ENCODE peak calls at places on chromosomes 5 and 9, in eight cellular contexts. One of them, this sample, is unnamed.

GRCh38 chr9:132459661-132460060 is 49.6 kb downstream of the CFAP77 start:
- DNase-seq in epithelial cell of esophagus: no peak
- DNase-seq in upper lobe of right lung: no peak
- DNase-seq in endothelial cell: no peak
- DNase-seq in endothelial cell of umbilical vein: no peak
- DNase-seq in GM10248: no peak
- DNase-seq in SK-N-SH: no peak
- DNase-seq in AG04450: no peak
- DNase-seq in this sample: no peak

GRCh38 chr5:157941616-157942015 is 82.7 kb upstream of the CLINT1 start:
- DNase-seq in epithelial cell of esophagus: no peak
- DNase-seq in upper lobe of right lung: no peak
- DNase-seq in endothelial cell: no peak
- DNase-seq in endothelial cell of umbilical vein: no peak
- DNase-seq in GM10248: no peak
- DNase-seq in SK-N-SH: no peak
- DNase-seq in AG04450: no peak
- DNase-seq in this sample: no peak

GRCh38 chr5:43161244-43161643 is 30.8 kb upstream of the NIM1K start:
- DNase-seq in epithelial cell of esophagus: no peak
- DNase-seq in upper lobe of right lung: no peak
- DNase-seq in endothelial cell: no peak
- DNase-seq in endothelial cell of umbilical vein: no peak
- DNase-seq in GM10248: no peak
- DNase-seq in SK-N-SH: no peak
- DNase-seq in AG04450: no peak
- DNase-seq in this sample: no peak

GRCh38 chr9:2991292-2991691 is 147.4 kb upstream of the PUM3 start:
- DNase-seq in epithelial cell of esophagus: no peak
- DNase-seq in upper lobe of right lung: no peak
- DNase-seq in endothelial cell: no peak
- DNase-seq in endothelial cell of umbilical vein: no peak
- DNase-seq in GM10248: no peak
- DNase-seq in SK-N-SH: no peak
- DNase-seq in AG04450: no peak
- DNase-seq in this sample: no peak

GRCh38 chr9:12863624-12864023 is 88.8 kb downstream of the LURAP1L start:
- DNase-seq in epithelial cell of esophagus: no peak
- DNase-seq in upper lobe of right lung: no peak
- DNase-seq in endothelial cell: no peak
- DNase-seq in endothelial cell of umbilical vein: no peak
- DNase-seq in GM10248: no peak
- DNase-seq in SK-N-SH: peak; percentile 9
- DNase-seq in AG04450: no peak
- DNase-seq in this sample: no peak

GRCh38 chr5:169576181-169576598 is 7.4 kb upstream of the SPDL1 start:
- DNase-seq in epithelial cell of esophagus: peak; percentile 84
- DNase-seq in upper lobe of right lung: no peak
- DNase-seq in endothelial cell: no peak
- DNase-seq in endothelial cell of umbilical vein: no peak
- DNase-seq in GM10248: no peak
- DNase-seq in SK-N-SH: no peak
- DNase-seq in AG04450: peak; percentile 34
- DNase-seq in this sample: no peak

GRCh38 chr5:55173696-55174101 is 722 bp upstream of the CDC20B start:
- DNase-seq in epithelial cell of esophagus: no peak
- DNase-seq in upper lobe of right lung: no peak
- DNase-seq in endothelial cell: no peak
- DNase-seq in endothelial cell of umbilical vein: no peak
- DNase-seq in GM10248: no peak
- DNase-seq in SK-N-SH: peak; percentile 53
- DNase-seq in AG04450: no peak
- DNase-seq in this sample: no peak

GRCh38 chr5:89359046-89359445 is 476.1 kb upstream of the MEF2C start:
- DNase-seq in epithelial cell of esophagus: no peak
- DNase-seq in upper lobe of right lung: no peak
- DNase-seq in endothelial cell: no peak
- DNase-seq in endothelial cell of umbilical vein: no peak
- DNase-seq in GM10248: no peak
- DNase-seq in SK-N-SH: no peak
- DNase-seq in AG04450: no peak
- DNase-seq in this sample: no peak

GRCh38 chr9:92489209-92489608 is 6.9 kb upstream of the ASPN start:
- DNase-seq in epithelial cell of esophagus: peak; percentile 32
- DNase-seq in upper lobe of right lung: no peak
- DNase-seq in endothelial cell: no peak
- DNase-seq in endothelial cell of umbilical vein: no peak
- DNase-seq in GM10248: no peak
- DNase-seq in SK-N-SH: no peak
- DNase-seq in AG04450: no peak
- DNase-seq in this sample: no peak

GRCh38 chr5:133818031-133818431 is 150.4 kb downstream of the C5orf15 start:
- DNase-seq in epithelial cell of esophagus: peak; percentile 66
- DNase-seq in upper lobe of right lung: no peak
- DNase-seq in endothelial cell: no peak
- DNase-seq in endothelial cell of umbilical vein: no peak
- DNase-seq in GM10248: no peak
- DNase-seq in SK-N-SH: no peak
- DNase-seq in AG04450: no peak
- DNase-seq in this sample: no peak

GRCh38 chr5:32446660-32447059 is 2.1 kb upstream of the ZFR start:
- DNase-seq in epithelial cell of esophagus: peak; percentile 33
- DNase-seq in upper lobe of right lung: no peak
- DNase-seq in endothelial cell: no peak
- DNase-seq in endothelial cell of umbilical vein: no peak
- DNase-seq in GM10248: peak; percentile 57
- DNase-seq in SK-N-SH: no peak
- DNase-seq in AG04450: no peak
- DNase-seq in this sample: no peak

GRCh38 chr9:26656003-26656940 is 236.3 kb downstream of the CAAP1 start:
- DNase-seq in epithelial cell of esophagus: peak; percentile 6
- DNase-seq in upper lobe of right lung: no peak
- DNase-seq in endothelial cell: peak; percentile 12
- DNase-seq in endothelial cell of umbilical vein: peak; percentile 10
- DNase-seq in GM10248: peak; percentile 17
- DNase-seq in SK-N-SH: peak; percentile 61
- DNase-seq in AG04450: no peak
- DNase-seq in this sample: no peak

GRCh38 chr9:136426787-136427186 is 12.9 kb downstream of the INPP5E start:
- DNase-seq in epithelial cell of esophagus: peak; percentile 28
- DNase-seq in upper lobe of right lung: no peak
- DNase-seq in endothelial cell: no peak
- DNase-seq in endothelial cell of umbilical vein: no peak
- DNase-seq in GM10248: no peak
- DNase-seq in SK-N-SH: no peak
- DNase-seq in AG04450: no peak
- DNase-seq in this sample: no peak

GRCh38 chr5:39604491-39604890 is 179.7 kb upstream of the DAB2 start:
- DNase-seq in epithelial cell of esophagus: no peak
- DNase-seq in upper lobe of right lung: no peak
- DNase-seq in endothelial cell: no peak
- DNase-seq in endothelial cell of umbilical vein: peak; percentile 56
- DNase-seq in GM10248: no peak
- DNase-seq in SK-N-SH: no peak
- DNase-seq in AG04450: no peak
- DNase-seq in this sample: no peak

GRCh38 chr9:110141118-110141797 is 66.7 kb downstream of the C9orf152 start:
- DNase-seq in epithelial cell of esophagus: peak; percentile 96
- DNase-seq in upper lobe of right lung: no peak
- DNase-seq in endothelial cell: no peak
- DNase-seq in endothelial cell of umbilical vein: peak; percentile 81
- DNase-seq in GM10248: no peak
- DNase-seq in SK-N-SH: no peak
- DNase-seq in AG04450: peak; percentile 88
- DNase-seq in this sample: no peak

GRCh38 chr9:121746411-121746810 is 95.0 kb downstream of the DAB2IP start:
- DNase-seq in epithelial cell of esophagus: no peak
- DNase-seq in upper lobe of right lung: no peak
- DNase-seq in endothelial cell: no peak
- DNase-seq in endothelial cell of umbilical vein: no peak
- DNase-seq in GM10248: no peak
- DNase-seq in SK-N-SH: no peak
- DNase-seq in AG04450: no peak
- DNase-seq in this sample: no peak

GRCh38 chr9:69180670-69181069 is 6.6 kb downstream of the TJP2 start:
- DNase-seq in epithelial cell of esophagus: peak; percentile 98
- DNase-seq in upper lobe of right lung: no peak
- DNase-seq in endothelial cell: no peak
- DNase-seq in endothelial cell of umbilical vein: peak; percentile 98
- DNase-seq in GM10248: no peak
- DNase-seq in SK-N-SH: peak; percentile 74
- DNase-seq in AG04450: peak; percentile 92
- DNase-seq in this sample: no peak

GRCh38 chr5:95043234-95043633 is 241.7 kb downstream of the MCTP1 start:
- DNase-seq in epithelial cell of esophagus: no peak
- DNase-seq in upper lobe of right lung: no peak
- DNase-seq in endothelial cell: no peak
- DNase-seq in endothelial cell of umbilical vein: peak; percentile 40
- DNase-seq in GM10248: no peak
- DNase-seq in SK-N-SH: no peak
- DNase-seq in AG04450: no peak
- DNase-seq in this sample: no peak

GRCh38 chr9:105126233-105126632 is 118.2 kb upstream of the SLC44A1 start:
- DNase-seq in epithelial cell of esophagus: no peak
- DNase-seq in upper lobe of right lung: no peak
- DNase-seq in endothelial cell: peak; percentile 9
- DNase-seq in endothelial cell of umbilical vein: no peak
- DNase-seq in GM10248: no peak
- DNase-seq in SK-N-SH: no peak
- DNase-seq in AG04450: no peak
- DNase-seq in this sample: no peak

GRCh38 chr9:5863092-5863746 is 27.5 kb upstream of the MLANA start:
- DNase-seq in epithelial cell of esophagus: no peak
- DNase-seq in upper lobe of right lung: no peak
- DNase-seq in endothelial cell: no peak
- DNase-seq in endothelial cell of umbilical vein: no peak
- DNase-seq in GM10248: no peak
- DNase-seq in SK-N-SH: no peak
- DNase-seq in AG04450: no peak
- DNase-seq in this sample: no peak

GRCh38 chr9:90783552-90783951 is 18.1 kb upstream of the SYK start:
- DNase-seq in epithelial cell of esophagus: no peak
- DNase-seq in upper lobe of right lung: no peak
- DNase-seq in endothelial cell: no peak
- DNase-seq in endothelial cell of umbilical vein: no peak
- DNase-seq in GM10248: no peak
- DNase-seq in SK-N-SH: no peak
- DNase-seq in AG04450: no peak
- DNase-seq in this sample: no peak

DNA sequence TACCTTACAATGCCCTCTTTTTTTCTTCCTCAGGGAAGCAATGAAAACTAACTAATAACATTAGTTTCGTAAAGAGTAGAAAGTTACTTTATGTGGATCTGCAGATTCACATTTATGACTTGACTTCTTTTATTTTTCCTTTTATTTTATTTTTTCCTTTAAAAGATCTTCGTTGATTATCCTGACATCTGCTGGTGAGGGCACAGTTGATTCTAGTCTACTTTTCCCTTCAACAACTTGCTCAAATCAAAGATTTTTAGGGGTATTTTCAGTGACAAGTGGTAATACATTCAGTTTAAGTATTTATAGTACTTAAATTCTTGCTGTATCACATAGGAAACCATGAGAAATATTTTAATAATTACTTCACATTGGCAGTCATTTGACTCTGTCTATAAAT is 4.9 kb downstream of the EDIL3 start:
- DNase-seq in epithelial cell of esophagus: no peak
- DNase-seq in upper lobe of right lung: no peak
- DNase-seq in endothelial cell: no peak
- DNase-seq in endothelial cell of umbilical vein: peak; percentile 28
- DNase-seq in GM10248: no peak
- DNase-seq in SK-N-SH: no peak
- DNase-seq in AG04450: no peak
- DNase-seq in this sample: no peak
- TF ChIP-seq CTCF in epithelial cell of esophagus: no peak
- TF ChIP-seq CTCF in upper lobe of right lung: no peak
- TF ChIP-seq CTCF in endothelial cell: no peak
- TF ChIP-seq CTCF in endothelial cell of umbilical vein: no peak
- TF ChIP-seq CTCF in GM10248: no peak
- TF ChIP-seq CTCF in SK-N-SH: peak; percentile 57
- TF ChIP-seq CTCF in AG04450: peak; percentile 37
- TF ChIP-seq CTCF in this sample: no peak

GRCh38 chr5:72314571-72315172 is 5.4 kb downstream of the MRPS27 start:
- DNase-seq in epithelial cell of esophagus: peak; percentile 57
- DNase-seq in upper lobe of right lung: no peak
- DNase-seq in endothelial cell: no peak
- DNase-seq in endothelial cell of umbilical vein: peak; percentile 76
- DNase-seq in GM10248: no peak
- DNase-seq in SK-N-SH: peak; percentile 17
- DNase-seq in AG04450: peak; percentile 47
- DNase-seq in this sample: no peak
- TF ChIP-seq CTCF in epithelial cell of esophagus: peak; percentile 30
- TF ChIP-seq CTCF in upper lobe of right lung: no peak
- TF ChIP-seq CTCF in endothelial cell: no peak
- TF ChIP-seq CTCF in endothelial cell of umbilical vein: peak; percentile 34
- TF ChIP-seq CTCF in GM10248: no peak
- TF ChIP-seq CTCF in SK-N-SH: peak; percentile 41
- TF ChIP-seq CTCF in AG04450: peak; percentile 49
- TF ChIP-seq CTCF in this sample: peak; percentile 48

DNA sequence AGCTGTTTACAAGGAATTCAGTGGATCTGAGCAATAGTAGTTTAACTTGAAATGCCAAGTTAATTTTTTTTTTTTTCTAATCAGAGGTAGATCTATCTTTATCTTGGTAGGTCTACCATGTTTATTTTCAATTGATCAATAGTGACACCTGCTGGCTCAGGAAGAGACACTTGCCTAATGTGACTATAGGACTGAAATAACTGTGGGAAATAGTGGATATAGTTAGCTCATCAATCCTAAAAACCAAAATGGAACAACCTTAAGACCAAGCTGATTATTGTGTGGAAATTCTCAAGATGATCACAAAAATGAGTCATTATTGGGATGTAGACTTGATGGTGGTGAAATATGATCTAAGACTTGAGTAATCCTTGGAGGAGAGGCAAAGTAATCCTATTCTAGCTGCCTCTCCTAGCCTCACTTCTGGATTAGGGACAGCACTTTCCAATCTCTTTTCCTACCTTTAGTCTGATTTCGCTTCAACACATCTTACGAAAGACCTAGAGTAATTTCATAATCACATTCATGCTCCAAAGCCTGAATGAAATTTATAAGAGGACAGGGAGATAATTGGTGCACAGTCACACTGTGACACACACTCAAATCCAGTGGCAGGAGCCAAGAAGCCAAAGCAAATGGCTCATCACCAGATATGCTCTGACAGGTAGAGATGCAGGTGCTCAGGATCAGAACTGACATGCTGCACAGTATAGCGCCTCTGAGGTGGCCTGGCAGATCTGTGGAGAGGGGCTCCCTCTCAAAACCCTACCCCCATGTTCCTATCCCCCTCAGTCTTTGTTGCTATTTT is 156.3 kb downstream of the HMHB1 start:
- DNase-seq in epithelial cell of esophagus: peak; percentile 72
- DNase-seq in upper lobe of right lung: no peak
- DNase-seq in endothelial cell: no peak
- DNase-seq in endothelial cell of umbilical vein: peak; percentile 54
- DNase-seq in GM10248: peak; percentile 37
- DNase-seq in SK-N-SH: peak; percentile 37
- DNase-seq in AG04450: peak; percentile 21
- DNase-seq in this sample: no peak
- TF ChIP-seq CTCF in epithelial cell of esophagus: peak; percentile 56
- TF ChIP-seq CTCF in upper lobe of right lung: peak; percentile 46
- TF ChIP-seq CTCF in endothelial cell: peak; percentile 36
- TF ChIP-seq CTCF in endothelial cell of umbilical vein: no peak
- TF ChIP-seq CTCF in GM10248: peak; percentile 56
- TF ChIP-seq CTCF in SK-N-SH: peak; percentile 71
- TF ChIP-seq CTCF in AG04450: peak; percentile 40
- TF ChIP-seq CTCF in this sample: peak; percentile 70

GRCh38 chr5:142000709-142001484 is 11.9 kb downstream of the GNPDA1 start:
- DNase-seq in epithelial cell of esophagus: peak; percentile 35
- DNase-seq in upper lobe of right lung: no peak
- DNase-seq in endothelial cell: peak; percentile 40
- DNase-seq in endothelial cell of umbilical vein: peak; percentile 42
- DNase-seq in GM10248: no peak
- DNase-seq in SK-N-SH: no peak
- DNase-seq in AG04450: no peak
- DNase-seq in this sample: no peak
- TF ChIP-seq CTCF in epithelial cell of esophagus: peak; percentile 38
- TF ChIP-seq CTCF in upper lobe of right lung: peak; percentile 19
- TF ChIP-seq CTCF in endothelial cell: no peak
- TF ChIP-seq CTCF in endothelial cell of umbilical vein: peak; percentile 55
- TF ChIP-seq CTCF in GM10248: peak; percentile 28
- TF ChIP-seq CTCF in SK-N-SH: peak; percentile 50
- TF ChIP-seq CTCF in AG04450: peak; percentile 38
- TF ChIP-seq CTCF in this sample: peak; percentile 53

This sample was measured in type B pancreatic cell.